ENCODE peak calls at places on chromosomes 1 and 21, in ten cellular contexts. One of them, this sample, is unnamed.

GRCh38 chr21:45982256-45982757 is 737 bp downstream of the COL6A1 start:
- DNase-seq in AG10803: no peak
- DNase-seq in HuH-7: no peak
- DNase-seq in effector memory CD8-positive, alpha-beta T cell: no peak
- DNase-seq in ELR: peak
- DNase-seq in SK-MEL-5: no peak
- DNase-seq in glutamatergic neuron: peak
- DNase-seq in fibroblast of the aortic adventitia: no peak
- DNase-seq in hippocampal formation: no peak
- DNase-seq in hepatocyte: peak
- DNase-seq in this sample: no peak

GRCh38 chr1:193614817-193615216 is 428.4 kb upstream of the B3GALT2 start:
- DNase-seq in ELR: peak
- DNase-seq in hepatocyte: no peak
- DNase-seq in glutamatergic neuron: no peak
- DNase-seq in hippocampal formation: no peak
- DNase-seq in AG10803: no peak
- DNase-seq in fibroblast of the aortic adventitia: peak
- DNase-seq in HuH-7: no peak
- DNase-seq in effector memory CD8-positive, alpha-beta T cell: no peak
- DNase-seq in SK-MEL-5: no peak
- DNase-seq in this sample: no peak

GRCh38 chr1:78691995-78692747 is 42.5 kb downstream of the IFI44 start:
- DNase-seq in HuH-7: no peak
- DNase-seq in ELR: peak
- DNase-seq in effector memory CD8-positive, alpha-beta T cell: no peak
- DNase-seq in AG10803: peak
- DNase-seq in hippocampal formation: no peak
- DNase-seq in SK-MEL-5: no peak
- DNase-seq in glutamatergic neuron: no peak
- DNase-seq in hepatocyte: no peak
- DNase-seq in fibroblast of the aortic adventitia: peak
- DNase-seq in this sample: no peak

GRCh38 chr1:119463569-119463968 is 43.4 kb upstream of the HSD3B1 start:
- DNase-seq in hippocampal formation: no peak
- DNase-seq in fibroblast of the aortic adventitia: no peak
- DNase-seq in ELR: no peak
- DNase-seq in SK-MEL-5: no peak
- DNase-seq in hepatocyte: no peak
- DNase-seq in effector memory CD8-positive, alpha-beta T cell: no peak
- DNase-seq in glutamatergic neuron: no peak
- DNase-seq in HuH-7: no peak
- DNase-seq in AG10803: no peak
- DNase-seq in this sample: no peak

GRCh38 chr1:108881369-108881768 is 4.6 kb downstream of the GPSM2 start:
- DNase-seq in effector memory CD8-positive, alpha-beta T cell: no peak
- DNase-seq in ELR: peak
- DNase-seq in glutamatergic neuron: no peak
- DNase-seq in hepatocyte: no peak
- DNase-seq in AG10803: peak
- DNase-seq in hippocampal formation: no peak
- DNase-seq in HuH-7: no peak
- DNase-seq in fibroblast of the aortic adventitia: peak
- DNase-seq in SK-MEL-5: no peak
- DNase-seq in this sample: no peak

GRCh38 chr1:26999440-26999987 is 6.0 kb downstream of the TRNP1 start:
- DNase-seq in effector memory CD8-positive, alpha-beta T cell: no peak
- DNase-seq in glutamatergic neuron: peak
- DNase-seq in ELR: peak
- DNase-seq in HuH-7: no peak
- DNase-seq in hippocampal formation: no peak
- DNase-seq in fibroblast of the aortic adventitia: peak
- DNase-seq in AG10803: peak
- DNase-seq in hepatocyte: peak
- DNase-seq in SK-MEL-5: peak
- DNase-seq in this sample: peak

GRCh38 chr1:227317541-227318002 is 720 bp downstream of the CDC42BPA start:
- DNase-seq in SK-MEL-5: peak
- DNase-seq in fibroblast of the aortic adventitia: peak
- DNase-seq in AG10803: peak
- DNase-seq in HuH-7: peak
- DNase-seq in ELR: peak
- DNase-seq in glutamatergic neuron: peak
- DNase-seq in hepatocyte: peak
- DNase-seq in effector memory CD8-positive, alpha-beta T cell: no peak
- DNase-seq in hippocampal formation: no peak
- DNase-seq in this sample: peak

GRCh38 chr1:54615531-54616245 is 7.6 kb downstream of the FAM151A start:
- DNase-seq in hepatocyte: peak
- DNase-seq in hippocampal formation: no peak
- DNase-seq in ELR: no peak
- DNase-seq in HuH-7: no peak
- DNase-seq in effector memory CD8-positive, alpha-beta T cell: no peak
- DNase-seq in fibroblast of the aortic adventitia: no peak
- DNase-seq in SK-MEL-5: no peak
- DNase-seq in AG10803: no peak
- DNase-seq in glutamatergic neuron: no peak
- DNase-seq in this sample: no peak

GRCh38 chr1:33895396-33895795 is 31.5 kb downstream of the HMGB4 start:
- DNase-seq in effector memory CD8-positive, alpha-beta T cell: no peak
- DNase-seq in AG10803: no peak
- DNase-seq in hippocampal formation: no peak
- DNase-seq in hepatocyte: no peak
- DNase-seq in fibroblast of the aortic adventitia: no peak
- DNase-seq in glutamatergic neuron: no peak
- DNase-seq in ELR: no peak
- DNase-seq in HuH-7: no peak
- DNase-seq in SK-MEL-5: no peak
- DNase-seq in this sample: no peak

This sample was measured in astrocyte of the cerebellum.